ENCODE peak calls at places on chromosomes 5 and 9, in five cellular contexts. One of them, this sample, is unnamed.

GRCh38 chr5:173475780-173476179 is 140.7 kb downstream of the BOD1 start:
- DNase-seq in activated T-cell treated with anti-CD3 and anti-CD28 coated beads, Interleukin-2, amount 50 U/mL, for 72 hours: no peak
- DNase-seq in foreskin fibroblast: no peak
- DNase-seq in GM12891: no peak
- DNase-seq in endothelial cell: no peak
- DNase-seq in this sample: no peak

GRCh38 chr5:79878131-79878630 is 112.9 kb downstream of the MTX3 start:
- DNase-seq in activated T-cell treated with anti-CD3 and anti-CD28 coated beads, Interleukin-2, amount 50 U/mL, for 72 hours: no peak
- DNase-seq in foreskin fibroblast: no peak
- DNase-seq in GM12891: no peak
- DNase-seq in endothelial cell: no peak
- DNase-seq in this sample: no peak

GRCh38 chr5:146005264-146005663 is 68.9 kb downstream of the SH3RF2 start:
- DNase-seq in activated T-cell treated with anti-CD3 and anti-CD28 coated beads, Interleukin-2, amount 50 U/mL, for 72 hours: no peak
- DNase-seq in foreskin fibroblast: no peak
- DNase-seq in GM12891: no peak
- DNase-seq in endothelial cell: no peak
- DNase-seq in this sample: no peak

GRCh38 chr9:124551472-124552339 is 44.5 kb upstream of the NR5A1 start:
- DNase-seq in activated T-cell treated with anti-CD3 and anti-CD28 coated beads, Interleukin-2, amount 50 U/mL, for 72 hours: peak; percentile 44
- DNase-seq in foreskin fibroblast: peak; percentile 43
- DNase-seq in GM12891: no peak
- DNase-seq in endothelial cell: peak; percentile 72
- DNase-seq in this sample: no peak

GRCh38 chr9:93126151-93126781 is 7.8 kb downstream of the NINJ1 start:
- DNase-seq in activated T-cell treated with anti-CD3 and anti-CD28 coated beads, Interleukin-2, amount 50 U/mL, for 72 hours: no peak
- DNase-seq in foreskin fibroblast: no peak
- DNase-seq in GM12891: peak; percentile 32
- DNase-seq in endothelial cell: no peak
- DNase-seq in this sample: peak; percentile 43

GRCh38 chr5:80860934-80861613 is 99.1 kb upstream of the RASGRF2 start:
- DNase-seq in activated T-cell treated with anti-CD3 and anti-CD28 coated beads, Interleukin-2, amount 50 U/mL, for 72 hours: no peak
- DNase-seq in foreskin fibroblast: peak; percentile 2
- DNase-seq in GM12891: no peak
- DNase-seq in endothelial cell: no peak
- DNase-seq in this sample: no peak

GRCh38 chr9:110258671-110259070 is 2.4 kb upstream of the TXN start:
- DNase-seq in activated T-cell treated with anti-CD3 and anti-CD28 coated beads, Interleukin-2, amount 50 U/mL, for 72 hours: no peak
- DNase-seq in foreskin fibroblast: no peak
- DNase-seq in GM12891: no peak
- DNase-seq in endothelial cell: no peak
- DNase-seq in this sample: no peak

GRCh38 chr5:991472-992267 is 16.9 kb upstream of the NKD2 start:
- DNase-seq in activated T-cell treated with anti-CD3 and anti-CD28 coated beads, Interleukin-2, amount 50 U/mL, for 72 hours: no peak
- DNase-seq in foreskin fibroblast: no peak
- DNase-seq in GM12891: no peak
- DNase-seq in endothelial cell: no peak
- DNase-seq in this sample: peak; percentile 39

GRCh38 chr9:76676857-76677256 is 87.4 kb upstream of the PCA3 start:
- DNase-seq in activated T-cell treated with anti-CD3 and anti-CD28 coated beads, Interleukin-2, amount 50 U/mL, for 72 hours: no peak
- DNase-seq in foreskin fibroblast: no peak
- DNase-seq in GM12891: no peak
- DNase-seq in endothelial cell: no peak
- DNase-seq in this sample: no peak

GRCh38 chr5:103422756-103423155 is 139.8 kb downstream of the NUDT12 start:
- DNase-seq in activated T-cell treated with anti-CD3 and anti-CD28 coated beads, Interleukin-2, amount 50 U/mL, for 72 hours: no peak
- DNase-seq in foreskin fibroblast: no peak
- DNase-seq in GM12891: no peak
- DNase-seq in endothelial cell: no peak
- DNase-seq in this sample: no peak

GRCh38 chr9:3027260-3027659 is 183.4 kb upstream of the PUM3 start:
- DNase-seq in activated T-cell treated with anti-CD3 and anti-CD28 coated beads, Interleukin-2, amount 50 U/mL, for 72 hours: no peak
- DNase-seq in foreskin fibroblast: no peak
- DNase-seq in GM12891: no peak
- DNase-seq in endothelial cell: no peak
- DNase-seq in this sample: no peak

GRCh38 chr9:16293610-16294009 is 576.9 kb downstream of the BNC2 start:
- DNase-seq in activated T-cell treated with anti-CD3 and anti-CD28 coated beads, Interleukin-2, amount 50 U/mL, for 72 hours: no peak
- DNase-seq in foreskin fibroblast: no peak
- DNase-seq in GM12891: no peak
- DNase-seq in endothelial cell: no peak
- DNase-seq in this sample: no peak

This sample was measured in psoas muscle.